ENCODE peak calls at places on chromosomes 12 and 14, in seven cellular contexts. T is mammary epithelial cell; R is activated naive CD8-positive, alpha-beta T cell treated with anti-CD3 and anti-CD28 coated beads, Interleukin-2, amount 50 U/mL, for 24 hours; U is effector memory CD4-positive, alpha-beta T cell; S is HTR-8/SVneo; C is GM20000; G is stimulated activated CD4-positive, alpha-beta T cell treated with anti-CD3 and anti-CD28 coated beads, Interleukin-1b, Interleukin-23, amount 100 ng/mL, for 24 hours. M is an unnamed sample.
A peak's percentile ranks its signal among the peaks of the same experiment; 100 is the strongest.

GRCh38 chr14:51002406-51002984 is 58.2 kb upstream of the PYGL start:
- DNase-seq in T (no peak), R (no peak), U (no peak), S (no peak), C (no peak), G (no peak), M (no peak)

GRCh38 chr14:99256483-99256874 is 15.5 kb downstream of the BCL11B start:
- DNase-seq in T (no peak), R (peak; percentile 26), U (no peak), S (no peak), C (no peak), G (no peak), M (no peak)

GRCh38 chr12:76303365-76303764 is 44.9 kb downstream of the BBS10 start:
- DNase-seq in T (no peak), R (no peak), U (no peak), S (peak; percentile 14), C (no peak), G (no peak), M (no peak)

GRCh38 chr14:89849931-89850330 is 104.6 kb downstream of the EFCAB11 start:
- DNase-seq in T (no peak), R (no peak), U (no peak), S (no peak), C (no peak), G (no peak), M (no peak)

GRCh38 chr12:599756-600155 is 63.5 kb downstream of the NINJ2 start:
- DNase-seq in T (no peak), R (no peak), U (no peak), S (no peak), C (no peak), G (no peak), M (no peak)

GRCh38 chr12:100755186-100755585 is 39.4 kb upstream of the ANO4 start:
- DNase-seq in T (peak; percentile 59), R (no peak), U (no peak), S (no peak), C (no peak), G (no peak), M (no peak)

GRCh38 chr12:9742665-9743064 is 9.8 kb upstream of the CLECL1 start:
- DNase-seq in T (no peak), R (no peak), U (peak; percentile 34), S (no peak), C (no peak), G (no peak), M (peak; percentile 58)

GRCh38 chr12:2318286-2318685 is 265.5 kb downstream of the CACNA1C start:
- DNase-seq in T (no peak), R (no peak), U (no peak), S (no peak), C (no peak), G (no peak), M (no peak)

GRCh38 chr12:130144256-130144655 is 18.0 kb upstream of the FZD10 start:
- DNase-seq in T (no peak), R (no peak), U (no peak), S (no peak), C (no peak), G (no peak), M (no peak)

GRCh38 chr14:35985504-35986218 is 159.5 kb downstream of the BRMS1L start:
- DNase-seq in T (no peak), R (no peak), U (no peak), S (no peak), C (no peak), G (no peak), M (peak; percentile 37)

GRCh38 chr12:79997115-79997805 is 62.4 kb upstream of the PPP1R12A start:
- DNase-seq in T (no peak), R (no peak), U (no peak), S (no peak), C (peak; percentile 66), G (no peak), M (peak; percentile 70)

GRCh38 chr14:51490205-51490604 is 161.5 kb upstream of the FRMD6 start:
- DNase-seq in T (peak; percentile 67), R (no peak), U (no peak), S (no peak), C (no peak), G (no peak), M (no peak)

GRCh38 chr14:51921026-51921425 is 60.6 kb downstream of the GNG2 start:
- DNase-seq in T (no peak), R (no peak), U (no peak), S (no peak), C (no peak), G (no peak), M (no peak)

GRCh38 chr12:93762912-93763311 is 85.7 kb downstream of the CRADD start:
- DNase-seq in T (no peak), R (no peak), U (no peak), S (no peak), C (no peak), G (no peak), M (no peak)

GRCh38 chr12:58888131-58888783 is 32.0 kb downstream of the LRIG3 start:
- DNase-seq in T (peak; percentile 89), R (no peak), U (no peak), S (no peak), C (no peak), G (no peak), M (peak; percentile 32)

GRCh38 chr14:103372552-103373304 is 12.5 kb upstream of the MARK3 start:
- DNase-seq in T (peak; percentile 99), R (peak; percentile 16), U (no peak), S (peak; percentile 86), C (no peak), G (no peak), M (no peak)

GRCh38 chr12:108609535-108610335 is 11.9 kb upstream of the TMEM119 start:
- DNase-seq in T (no peak), R (no peak), U (no peak), S (no peak), C (no peak), G (no peak), M (peak; percentile 76)

GRCh38 chr12:105698047-105698446 is 367.6 kb downstream of the C12orf75 start:
- DNase-seq in T (no peak), R (no peak), U (no peak), S (no peak), C (no peak), G (no peak), M (no peak)

GRCh38 chr14:70721542-70721941 is 79.8 kb downstream of the TTC9 start:
- DNase-seq in T (peak; percentile 39), R (no peak), U (no peak), S (no peak), C (no peak), G (no peak), M (no peak)

GRCh38 chr12:43318002-43318401 is 234.0 kb downstream of the ADAMTS20 start:
- DNase-seq in T (peak; percentile 28), R (no peak), U (no peak), S (no peak), C (no peak), G (no peak), M (no peak)

GRCh38 chr12:120468846-120469449 is 600 bp downstream of the SRSF9 start:
- DNase-seq in T (no peak), R (peak; percentile 62), U (no peak), S (peak; percentile 27), C (peak; percentile 77), G (no peak), M (no peak)

GRCh38 chr14:101459392-101459900 is 101.8 kb upstream of the DIO3 start:
- DNase-seq in T (no peak), R (no peak), U (no peak), S (no peak), C (no peak), G (no peak), M (no peak)

GRCh38 chr12:70920251-70920851 is at the start of gene PTPRR:
- DNase-seq in T (no peak), R (no peak), U (no peak), S (no peak), C (no peak), G (no peak), M (no peak)

GRCh38 chr14:99463974-99464373 is 16.7 kb downstream of the SETD3 start:
- DNase-seq in T (no peak), R (no peak), U (no peak), S (no peak), C (no peak), G (no peak), M (no peak)

GRCh38 chr12:66942741-66943465 is 264.0 kb upstream of the GRIP1 start:
- DNase-seq in T (no peak), R (no peak), U (no peak), S (no peak), C (no peak), G (no peak), M (no peak)

GRCh38 chr12:29437575-29437974 is 56.6 kb upstream of the ERGIC2 start:
- DNase-seq in T (no peak), R (no peak), U (no peak), S (no peak), C (no peak), G (no peak), M (no peak)

GRCh38 chr14:50590464-50590863 is 30.5 kb downstream of the ATL1 start:
- DNase-seq in T (no peak), R (no peak), U (no peak), S (no peak), C (no peak), G (no peak), M (no peak)

GRCh38 chr12:54051916-54052744 is 1.5 kb upstream of the HOXC4 start:
- DNase-seq in T (no peak), R (no peak), U (no peak), S (no peak), C (peak; percentile 44), G (no peak), M (no peak)

GRCh38 chr12:48157889-48158370 is 615 bp upstream of the ASB8 start:
- DNase-seq in T (no peak), R (peak; percentile 13), U (no peak), S (no peak), C (no peak), G (no peak), M (peak; percentile 13)

GRCh38 chr12:122276242-122276641 is 9.9 kb upstream of the VPS33A start:
- DNase-seq in T (no peak), R (no peak), U (no peak), S (no peak), C (no peak), G (no peak), M (no peak)